ENCODE peak calls at places on chromosome 3, in seven cellular contexts. One of them, this sample, is unnamed.

GRCh38 chr3:195196266-195196665 is 74.7 kb downstream of the XXYLT1 start:
- DNase-seq in NCI-H82: no peak
- DNase-seq in lower lobe of right lung: no peak
- DNase-seq in left lung: no peak
- DNase-seq in stimulated activated CD8-positive, alpha-beta memory T cell treated with anti-CD3 and anti-CD28 coated beads, Interleukin-4, amount 100 ng/mL, for 24 hours: no peak
- DNase-seq in activated CD4-positive, CD25-positive, alpha-beta regulatory T cell: no peak
- DNase-seq in psoas muscle: no peak
- DNase-seq in this sample: no peak

GRCh38 chr3:126009181-126009580 is 40.2 kb downstream of the ROPN1B start:
- DNase-seq in NCI-H82: no peak
- DNase-seq in lower lobe of right lung: no peak
- DNase-seq in left lung: peak; percentile 37
- DNase-seq in stimulated activated CD8-positive, alpha-beta memory T cell treated with anti-CD3 and anti-CD28 coated beads, Interleukin-4, amount 100 ng/mL, for 24 hours: no peak
- DNase-seq in activated CD4-positive, CD25-positive, alpha-beta regulatory T cell: no peak
- DNase-seq in psoas muscle: no peak
- DNase-seq in this sample: no peak

GRCh38 chr3:78116874-78117273 is 1077.0 kb downstream of the ROBO2 start:
- DNase-seq in NCI-H82: no peak
- DNase-seq in lower lobe of right lung: no peak
- DNase-seq in left lung: no peak
- DNase-seq in stimulated activated CD8-positive, alpha-beta memory T cell treated with anti-CD3 and anti-CD28 coated beads, Interleukin-4, amount 100 ng/mL, for 24 hours: no peak
- DNase-seq in activated CD4-positive, CD25-positive, alpha-beta regulatory T cell: no peak
- DNase-seq in psoas muscle: no peak
- DNase-seq in this sample: no peak

GRCh38 chr3:112582242-112582874 is 20.5 kb downstream of the SLC35A5 start:
- DNase-seq in NCI-H82: peak; percentile 64
- DNase-seq in lower lobe of right lung: no peak
- DNase-seq in left lung: no peak
- DNase-seq in stimulated activated CD8-positive, alpha-beta memory T cell treated with anti-CD3 and anti-CD28 coated beads, Interleukin-4, amount 100 ng/mL, for 24 hours: no peak
- DNase-seq in activated CD4-positive, CD25-positive, alpha-beta regulatory T cell: no peak
- DNase-seq in psoas muscle: no peak
- DNase-seq in this sample: no peak

GRCh38 chr3:34382859-34383258 is 584.4 kb downstream of the PDCD6IP start:
- DNase-seq in NCI-H82: no peak
- DNase-seq in lower lobe of right lung: no peak
- DNase-seq in left lung: no peak
- DNase-seq in stimulated activated CD8-positive, alpha-beta memory T cell treated with anti-CD3 and anti-CD28 coated beads, Interleukin-4, amount 100 ng/mL, for 24 hours: no peak
- DNase-seq in activated CD4-positive, CD25-positive, alpha-beta regulatory T cell: no peak
- DNase-seq in psoas muscle: no peak
- DNase-seq in this sample: no peak

GRCh38 chr3:59245879-59246501 is 196.2 kb upstream of the CFAP20DC start:
- DNase-seq in NCI-H82: no peak
- DNase-seq in lower lobe of right lung: no peak
- DNase-seq in left lung: no peak
- DNase-seq in stimulated activated CD8-positive, alpha-beta memory T cell treated with anti-CD3 and anti-CD28 coated beads, Interleukin-4, amount 100 ng/mL, for 24 hours: no peak
- DNase-seq in activated CD4-positive, CD25-positive, alpha-beta regulatory T cell: no peak
- DNase-seq in psoas muscle: no peak
- DNase-seq in this sample: no peak

GRCh38 chr3:56799251-56799882 is 2.4 kb downstream of the ARHGEF3 start:
- DNase-seq in NCI-H82: peak; percentile 72
- DNase-seq in lower lobe of right lung: no peak
- DNase-seq in left lung: no peak
- DNase-seq in stimulated activated CD8-positive, alpha-beta memory T cell treated with anti-CD3 and anti-CD28 coated beads, Interleukin-4, amount 100 ng/mL, for 24 hours: no peak
- DNase-seq in activated CD4-positive, CD25-positive, alpha-beta regulatory T cell: no peak
- DNase-seq in psoas muscle: no peak
- DNase-seq in this sample: no peak

GRCh38 chr3:160837394-160837975 is 81.5 kb downstream of the PPM1L start:
- DNase-seq in NCI-H82: no peak
- DNase-seq in lower lobe of right lung: no peak
- DNase-seq in left lung: no peak
- DNase-seq in stimulated activated CD8-positive, alpha-beta memory T cell treated with anti-CD3 and anti-CD28 coated beads, Interleukin-4, amount 100 ng/mL, for 24 hours: no peak
- DNase-seq in activated CD4-positive, CD25-positive, alpha-beta regulatory T cell: no peak
- DNase-seq in psoas muscle: no peak
- DNase-seq in this sample: no peak

This sample was measured in activated naive CD4-positive, alpha-beta T cell.